ENCODE peak calls at places on chromosomes 1 and 21, in seven cellular contexts. M is fibroblast of lung, P is HL-60, Q is IMR-90, L is stomach, B is K562, T is hepatocyte. S is an unnamed sample.

GRCh38 chr21:25639922-25640670 is 1.0 kb downstream of the JAM2 start:
- DNase-seq in M (peak), P (no peak), Q (no peak), L (no peak), B (no peak), T (peak), S (no peak)

GRCh38 chr1:34292472-34292871 is 115.8 kb downstream of the C1orf94 start:
- DNase-seq in M (no peak), P (no peak), Q (no peak), L (no peak), B (no peak), T (no peak), S (no peak)

GRCh38 chr1:6414443-6414844 is 5.3 kb downstream of the HES2 start:
- DNase-seq in M (peak), P (no peak), Q (peak), L (no peak), B (peak), T (peak), S (peak)

GRCh38 chr21:32626633-32627196 is 14.5 kb upstream of the CFAP298 start:
- DNase-seq in M (peak), P (no peak), Q (peak), L (no peak), B (no peak), T (no peak), S (no peak)

GRCh38 chr1:219365435-219365834 is 191.8 kb downstream of the LYPLAL1 start:
- DNase-seq in M (peak), P (no peak), Q (no peak), L (no peak), B (no peak), T (no peak), S (no peak)

GRCh38 chr1:155051777-155052398 is 772 bp downstream of the ADAM15 start:
- DNase-seq in M (peak), P (peak), Q (peak), L (peak), B (no peak), T (no peak), S (no peak)

GRCh38 chr21:38917045-38917774 is 111.5 kb downstream of the ETS2 start:
- DNase-seq in M (no peak), P (no peak), Q (no peak), L (peak), B (no peak), T (no peak), S (no peak)

GRCh38 chr21:45709696-45710268 is 66.3 kb downstream of the PCBP3 start:
- DNase-seq in M (no peak), P (no peak), Q (no peak), L (no peak), B (no peak), T (no peak), S (no peak)

GRCh38 chr1:230140221-230141001 is 73.4 kb downstream of the GALNT2 start:
- DNase-seq in M (peak), P (no peak), Q (peak), L (no peak), B (no peak), T (no peak), S (no peak)

GRCh38 chr1:45008516-45008915 is 2.6 kb downstream of the HECTD3 start:
- DNase-seq in M (no peak), P (no peak), Q (no peak), L (no peak), B (no peak), T (no peak), S (no peak)

GRCh38 chr1:189269011-189269410 is 1208.7 kb downstream of the BRINP3 start:
- DNase-seq in M (peak), P (no peak), Q (peak), L (no peak), B (no peak), T (no peak), S (no peak)

GRCh38 chr1:24027838-24028468 is 47.8 kb upstream of the SRSF10 start:
- DNase-seq in M (peak), P (no peak), Q (peak), L (no peak), B (no peak), T (peak), S (no peak)

GRCh38 chr21:18382141-18382540 is 21.4 kb downstream of the TMPRSS15 start:
- DNase-seq in M (no peak), P (no peak), Q (no peak), L (no peak), B (no peak), T (no peak), S (no peak)

GRCh38 chr21:18387994-18388393 is 15.6 kb downstream of the TMPRSS15 start:
- DNase-seq in M (no peak), P (no peak), Q (no peak), L (no peak), B (no peak), T (no peak), S (no peak)

DNA sequence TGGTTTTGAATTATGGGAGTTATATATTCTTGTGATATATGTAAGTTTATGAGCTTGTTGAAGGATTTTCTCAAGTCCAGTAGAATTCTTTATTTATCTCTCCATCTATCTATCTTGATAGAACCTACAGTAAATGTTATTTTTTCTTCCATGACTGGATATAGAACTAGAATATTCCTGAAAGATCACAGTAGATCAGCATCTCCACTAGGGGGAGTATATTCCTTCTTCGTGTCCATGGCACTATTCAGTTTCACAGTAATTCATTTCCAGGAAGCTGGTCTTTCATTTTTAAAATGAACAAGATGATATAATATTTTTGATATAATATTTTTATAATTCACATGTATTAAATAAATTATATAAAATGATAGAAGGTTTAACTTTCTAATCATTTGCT is 18.8 kb downstream of the TMPRSS15 start:
- DNase-seq in M (no peak), P (no peak), Q (no peak), L (no peak), B (peak), T (peak), S (no peak)
- TF ChIP-seq CTCF in M (peak), P (peak), Q (no peak), L (no peak), B (no peak), T (peak), S (no peak)

GRCh38 chr1:3067671-3068399 is 1.2 kb upstream of the PRDM16 start:
- DNase-seq in M (no peak), P (no peak), Q (no peak), L (no peak), B (no peak), T (no peak), S (no peak)
- H3K4me3 ChIP-seq in M (no peak), P (no peak), Q (no peak), L (peak), B (no peak), T (peak), S (no peak)

DNA sequence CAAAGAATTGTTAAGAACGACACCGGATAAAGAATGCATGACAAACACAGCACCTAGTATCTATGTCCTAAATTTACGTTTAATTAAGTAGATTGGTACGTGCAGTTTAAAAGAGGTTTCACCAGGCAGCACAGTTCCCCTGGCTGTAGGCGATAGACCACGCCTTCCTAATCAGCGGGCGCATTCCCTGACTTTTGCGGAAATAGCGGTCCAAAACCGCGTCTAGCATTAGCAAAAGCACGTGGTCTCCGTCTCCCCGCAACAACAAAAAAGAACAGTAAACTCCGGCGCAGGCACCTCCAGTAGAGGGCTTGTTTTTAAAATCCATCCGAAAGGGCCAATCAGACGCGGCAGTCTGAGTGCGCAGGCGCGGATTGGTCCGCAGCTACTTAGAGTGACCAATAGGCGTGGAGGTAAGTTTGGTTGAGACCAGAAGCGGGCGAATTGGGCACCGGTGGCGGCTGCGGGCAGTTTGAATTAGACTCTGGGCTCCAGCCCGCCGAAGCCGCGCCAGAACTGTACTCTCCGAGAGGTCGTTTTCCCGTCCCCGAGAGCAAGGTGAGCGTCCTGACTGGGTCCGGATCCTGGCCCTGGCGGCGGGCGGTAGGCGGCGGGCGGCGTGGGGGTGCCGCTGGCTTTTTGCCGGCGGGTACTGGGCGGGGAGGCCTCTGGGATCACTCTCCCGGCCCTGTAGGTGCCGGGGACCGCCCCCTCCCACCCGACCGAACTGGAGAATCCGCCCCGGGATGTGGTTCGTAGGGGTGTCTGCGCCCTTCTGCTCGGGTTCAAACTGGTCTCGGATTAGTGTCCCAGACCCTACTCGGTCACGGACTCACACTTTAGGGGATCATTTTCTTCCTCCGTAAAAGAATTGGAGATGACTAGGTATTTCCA is at the start of gene CENPF:
- DNase-seq in M (peak), P (peak), Q (peak), L (peak), B (peak), T (peak), S (peak)
- TF ChIP-seq CTCF in M (peak), P (no peak), Q (peak), L (no peak), B (no peak), T (no peak), S (no peak)

DNA sequence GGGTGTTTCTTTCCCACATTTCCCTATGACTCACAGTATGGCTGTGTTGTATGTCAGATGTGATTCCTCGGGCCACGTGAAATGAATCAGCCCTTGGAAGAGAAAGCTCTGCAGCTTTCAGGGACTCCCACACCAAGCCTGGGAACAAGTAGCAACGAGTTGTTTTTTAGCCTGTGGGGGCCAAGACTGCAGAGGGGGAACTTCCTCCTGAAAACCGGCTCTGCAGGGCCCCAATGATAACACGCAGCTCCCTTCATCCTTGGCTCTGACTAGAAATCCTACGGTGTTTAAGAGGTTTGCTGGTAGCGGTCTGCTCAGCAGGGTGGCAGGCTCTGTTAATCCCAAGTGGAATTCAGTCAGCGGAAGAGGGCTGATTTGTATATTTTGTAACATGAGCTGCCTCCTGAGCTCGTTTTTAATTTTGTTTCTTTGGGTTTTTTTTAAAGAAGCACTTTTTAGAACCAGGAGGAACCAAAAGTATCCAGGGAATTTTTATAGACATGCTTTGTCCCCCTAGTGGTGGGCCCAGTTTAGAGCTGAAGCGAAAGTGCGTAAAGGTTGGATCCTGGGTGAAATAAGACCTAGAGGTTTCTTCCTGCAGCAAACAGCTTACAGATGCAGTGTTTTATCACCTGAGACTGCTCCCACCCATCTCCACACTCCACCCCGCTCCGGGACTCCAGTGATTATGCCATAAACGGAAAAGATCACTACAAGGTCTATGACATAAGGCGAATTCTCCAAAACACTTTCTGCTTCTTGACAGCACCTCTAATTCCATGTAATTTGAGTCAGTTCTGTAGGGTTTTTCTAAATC is 48.8 kb downstream of the LAMC2 start:
- DNase-seq in M (peak), P (no peak), Q (peak), L (peak), B (peak), T (peak), S (no peak)
- H3K4me3 ChIP-seq in M (peak), P (no peak), Q (peak), L (peak), B (no peak), T (no peak), S (no peak)

GRCh38 chr1:221742555-221743415 is 896 bp upstream of the DUSP10 start:
- DNase-seq in M (peak), P (peak), Q (peak), L (peak), B (peak), T (peak), S (peak)
- TF ChIP-seq CTCF in M (peak), P (no peak), Q (peak), L (no peak), B (peak), T (peak), S (no peak)

GRCh38 chr1:2611621-2612437 is 21.0 kb downstream of the MMEL1 start:
- DNase-seq in M (no peak), P (no peak), Q (no peak), L (no peak), B (no peak), T (no peak), S (no peak)

GRCh38 chr1:2609271-2610035 is 22.9 kb downstream of the PRXL2B start:
- DNase-seq in M (no peak), P (no peak), Q (no peak), L (no peak), B (no peak), T (no peak), S (no peak)

GRCh38 chr1:2612591-2613365 is 20.0 kb downstream of the MMEL1 start:
- DNase-seq in M (no peak), P (no peak), Q (no peak), L (no peak), B (no peak), T (no peak), S (no peak)

GRCh38 chr1:2610036-2610720 is 22.6 kb downstream of the MMEL1 start:
- DNase-seq in M (no peak), P (no peak), Q (no peak), L (no peak), B (no peak), T (no peak), S (no peak)

GRCh38 chr1:2611034-2611501 is 21.7 kb downstream of the MMEL1 start:
- DNase-seq in M (peak), P (no peak), Q (no peak), L (peak), B (peak), T (peak), S (no peak)
- H3K4me3 ChIP-seq in M (no peak), P (no peak), Q (no peak), L (peak), B (peak), T (no peak), S (no peak)

GRCh38 chr1:216175714-216176113 is 247.5 kb downstream of the USH2A start:
- DNase-seq in M (no peak), P (no peak), Q (no peak), L (no peak), B (no peak), T (no peak), S (no peak)
- TF ChIP-seq CTCF in M (no peak), P (no peak), Q (no peak), L (no peak), B (no peak), T (no peak), S (no peak)

GRCh38 chr1:180157108-180157507 is 2.4 kb downstream of the QSOX1 start:
- DNase-seq in M (peak), P (no peak), Q (peak), L (no peak), B (no peak), T (peak), S (no peak)

GRCh38 chr1:180156631-180157091 is 2.0 kb downstream of the QSOX1 start:
- DNase-seq in M (peak), P (peak), Q (peak), L (no peak), B (no peak), T (no peak), S (no peak)

GRCh38 chr1:180158149-180159147 is 3.8 kb downstream of the QSOX1 start:
- DNase-seq in M (no peak), P (no peak), Q (no peak), L (no peak), B (no peak), T (no peak), S (no peak)

GRCh38 chr1:180156201-180156600 is 1.5 kb downstream of the QSOX1 start:
- DNase-seq in M (no peak), P (no peak), Q (no peak), L (no peak), B (no peak), T (no peak), S (no peak)

DNA sequence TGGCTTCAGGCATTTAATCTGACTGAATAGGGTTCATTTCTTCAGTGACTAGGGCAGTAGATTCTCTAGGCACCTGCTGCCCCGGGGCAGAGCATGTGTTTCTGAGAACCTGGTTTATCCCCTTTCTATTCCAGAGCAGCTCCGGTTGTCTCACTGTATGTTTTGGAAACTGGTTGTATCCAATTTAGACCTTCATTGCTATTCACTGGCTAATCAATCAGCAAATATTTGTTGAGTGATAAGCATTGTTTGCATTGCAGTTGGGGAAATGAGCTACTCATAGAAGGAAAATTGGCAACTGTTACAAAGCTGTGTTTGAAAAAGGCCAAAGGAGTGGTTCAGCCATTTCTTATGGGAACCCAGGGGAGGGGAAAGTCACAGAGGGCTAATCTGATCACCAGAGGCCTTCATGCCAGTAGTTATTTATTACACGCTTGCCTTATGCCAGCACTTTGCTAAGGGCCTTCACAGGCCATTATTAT is 2.9 kb downstream of the QSOX1 start:
- DNase-seq in M (no peak), P (no peak), Q (no peak), L (peak), B (no peak), T (peak), S (no peak)
- H3K4me3 ChIP-seq in M (peak), P (no peak), Q (peak), L (peak), B (no peak), T (no peak), S (no peak)

DNA sequence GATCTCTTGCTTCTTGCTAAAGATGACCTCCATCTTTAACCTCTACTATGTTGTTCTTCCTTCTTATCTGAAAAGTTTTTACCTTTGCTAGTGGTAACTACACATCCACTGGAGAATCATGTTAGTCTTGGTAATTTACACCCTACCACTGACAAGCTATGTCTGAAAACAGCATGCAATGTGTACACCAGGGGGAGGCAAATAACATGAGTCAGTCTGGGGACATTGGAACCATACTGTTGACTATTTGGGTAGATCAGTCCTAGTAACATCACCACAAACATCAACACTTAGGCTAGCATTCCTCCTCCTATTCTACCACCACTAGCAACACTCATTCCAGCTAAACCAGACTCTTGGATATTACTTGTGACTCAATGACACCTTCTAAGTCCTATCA is 549.0 kb downstream of the KCNT2 start:
- DNase-seq in M (peak), P (no peak), Q (no peak), L (no peak), B (peak), T (no peak), S (no peak)
- TF ChIP-seq CTCF in M (no peak), P (no peak), Q (no peak), L (no peak), B (no peak), T (no peak), S (no peak)

GRCh38 chr1:90717665-90718410 is 736 bp upstream of the BARHL2 start:
- DNase-seq in M (no peak), P (no peak), Q (peak), L (no peak), B (peak), T (peak), S (no peak)

GRCh38 chr1:90719321-90720136 is 2.4 kb upstream of the BARHL2 start:
- DNase-seq in M (no peak), P (no peak), Q (no peak), L (no peak), B (no peak), T (no peak), S (no peak)

GRCh38 chr1:90717356-90717664 is 208 bp upstream of the BARHL2 start:
- DNase-seq in M (no peak), P (no peak), Q (no peak), L (no peak), B (no peak), T (no peak), S (no peak)

GRCh38 chr1:90720137-90720636 is 3.1 kb upstream of the BARHL2 start:
- DNase-seq in M (no peak), P (no peak), Q (no peak), L (no peak), B (no peak), T (no peak), S (no peak)

GRCh38 chr1:90718411-90719320 is 1.6 kb upstream of the BARHL2 start:
- DNase-seq in M (no peak), P (no peak), Q (no peak), L (no peak), B (no peak), T (no peak), S (no peak)
- H3K4me3 ChIP-seq in M (no peak), P (no peak), Q (no peak), L (peak), B (peak), T (peak), S (no peak)

S was measured in GM12864.